ENCODE peak calls at places on chromosome 11, in ten cellular contexts. E is Kasumi-1; K is NCI-H1930; B is GM12892; U is left cardiac atrium; H is HFF-Myc; Q is activated CD8-positive, alpha-beta T cell treated with anti-CD3 and anti-CD28 coated beads, Interleukin-2, amount 10 ng/mL, durations not matched to agents 7 days and 5 days; X is stimulated activated CD4-positive, alpha-beta T cell treated with anti-CD3 and anti-CD28 coated beads, Interleukin-1b, Interleukin-23, amount 100 ng/mL, for 48 hours; T is stimulated activated CD8-positive, alpha-beta memory T cell treated with anti-CD3 and anti-CD28 coated beads, Interleukin-12 subunit alpha, Interleukin-12 subunit beta, amount 100 ng/mL, for 1 hour; Y is left ventricle myocardium superior. W is an unnamed sample.
A peak's percentile ranks its signal among the peaks of the same experiment; 100 is the strongest.

GRCh38 chr11:72088076-72088806 is 7.6 kb downstream of the LRRC51 start:
- DNase-seq in E (no peak), K (no peak), B (no peak), U (no peak), H (no peak), Q (no peak), X (no peak), T (no peak), Y (no peak), W (no peak)

GRCh38 chr11:100709233-100709999 is 22.3 kb downstream of the ARHGAP42 start:
- DNase-seq in E (no peak), K (no peak), B (no peak), U (no peak), H (no peak), Q (no peak), X (no peak), T (no peak), Y (no peak), W (peak; percentile 41)

GRCh38 chr11:46846510-46846830 is 390 bp upstream of the CKAP5 start:
- DNase-seq in E (no peak), K (no peak), B (no peak), U (no peak), H (no peak), Q (no peak), X (no peak), T (no peak), Y (no peak), W (no peak)

GRCh38 chr11:1667906-1668305 is 29.1 kb upstream of the KRTAP5-6 start:
- DNase-seq in E (no peak), K (no peak), B (no peak), U (no peak), H (no peak), Q (no peak), X (no peak), T (no peak), Y (peak; percentile 46), W (no peak)

GRCh38 chr11:72668645-72669347 is 5.4 kb downstream of the PDE2A start:
- DNase-seq in E (no peak), K (no peak), B (peak; percentile 85), U (no peak), H (no peak), Q (peak; percentile 83), X (peak; percentile 79), T (no peak), Y (no peak), W (no peak)

GRCh38 chr11:2533642-2534115 is 88.9 kb downstream of the KCNQ1 start:
- DNase-seq in E (peak; percentile 37), K (no peak), B (no peak), U (peak; percentile 70), H (peak; percentile 59), Q (peak; percentile 70), X (no peak), T (peak; percentile 14), Y (peak; percentile 83), W (peak; percentile 89)

GRCh38 chr11:75287579-75287978 is 47.0 kb downstream of the TPBGL start:
- DNase-seq in E (no peak), K (no peak), B (no peak), U (no peak), H (no peak), Q (no peak), X (no peak), T (no peak), Y (peak; percentile 18), W (no peak)

GRCh38 chr11:68115285-68115684 is 5.9 kb downstream of the CHKA start:
- DNase-seq in E (peak; percentile 58), K (no peak), B (no peak), U (no peak), H (no peak), Q (no peak), X (no peak), T (no peak), Y (no peak), W (no peak)

GRCh38 chr11:61111060-61111435 is 8.8 kb downstream of the CD5 start:
- DNase-seq in E (no peak), K (no peak), B (no peak), U (no peak), H (no peak), Q (no peak), X (no peak), T (no peak), Y (no peak), W (no peak)

GRCh38 chr11:47186076-47186936 is at the start of gene PACSIN3:
- DNase-seq in E (no peak), K (no peak), B (peak; percentile 70), U (peak; percentile 62), H (no peak), Q (peak; percentile 38), X (no peak), T (no peak), Y (peak; percentile 83), W (no peak)

GRCh38 chr11:69335461-69336386 is 41.8 kb downstream of the MYEOV start:
- DNase-seq in E (no peak), K (no peak), B (no peak), U (no peak), H (no peak), Q (no peak), X (no peak), T (no peak), Y (no peak), W (no peak)

GRCh38 chr11:46210133-46210636 is 67.3 kb upstream of the CREB3L1 start:
- DNase-seq in E (peak; percentile 5), K (no peak), B (peak; percentile 18), U (no peak), H (peak; percentile 16), Q (no peak), X (no peak), T (no peak), Y (no peak), W (peak; percentile 50)

GRCh38 chr11:76670475-76671235 is at the start of gene LRRC32:
- DNase-seq in E (no peak), K (peak; percentile 50), B (no peak), U (peak; percentile 86), H (no peak), Q (no peak), X (no peak), T (no peak), Y (peak; percentile 81), W (no peak)

GRCh38 chr11:26622201-26622600 is 50.1 kb upstream of the MUC15 start:
- DNase-seq in E (no peak), K (no peak), B (no peak), U (no peak), H (no peak), Q (no peak), X (no peak), T (no peak), Y (no peak), W (peak; percentile 20)